ENCODE peak calls at places on chromosome 19, in nine cellular contexts. O, V, T, Z, N, M, Q, S and R are unnamed samples.

GRCh38 chr19:38815059-38816001 is 2.6 kb upstream of the LGALS4 start:
- DNase-seq in O (no peak), V (no peak), T (no peak), Z (no peak), N (no peak), M (no peak), Q (no peak), S (peak; percentile 73), R (no peak)

GRCh38 chr19:7068599-7068998 is 904 bp upstream of the ZNF557 start:
- DNase-seq in O (no peak), V (no peak), T (peak; percentile 50), Z (no peak), N (no peak), M (no peak), Q (no peak), S (no peak), R (no peak)

GRCh38 chr19:13146763-13147563 is 3.2 kb downstream of the STX10 start:
- DNase-seq in O (no peak), V (peak; percentile 38), T (no peak), Z (no peak), N (no peak), M (no peak), Q (peak; percentile 63), S (peak; percentile 49), R (peak; percentile 32)

GRCh38 chr19:1361601-1362384 is 21.9 kb upstream of the NDUFS7 start:
- DNase-seq in O (no peak), V (no peak), T (no peak), Z (no peak), N (no peak), M (peak; percentile 24), Q (no peak), S (no peak), R (no peak)

GRCh38 chr19:3054265-3054971 is 7.9 kb downstream of the TLE5 start:
- DNase-seq in O (no peak), V (no peak), T (no peak), Z (no peak), N (no peak), M (no peak), Q (no peak), S (no peak), R (no peak)

GRCh38 chr19:10290439-10290875 is 705 bp downstream of the ICAM5 start:
- DNase-seq in O (no peak), V (no peak), T (no peak), Z (no peak), N (no peak), M (no peak), Q (no peak), S (peak; percentile 15), R (no peak)

GRCh38 chr19:56147307-56147706 is 6.2 kb downstream of the ZNF444 start:
- DNase-seq in O (no peak), V (no peak), T (no peak), Z (no peak), N (no peak), M (no peak), Q (no peak), S (no peak), R (no peak)

GRCh38 chr19:31274266-31274963 is 74.8 kb downstream of the TSHZ3 start:
- DNase-seq in O (no peak), V (no peak), T (no peak), Z (no peak), N (no peak), M (no peak), Q (no peak), S (no peak), R (no peak)

GRCh38 chr19:15419413-15420025 is 731 bp upstream of the AKAP8L start:
- DNase-seq in O (no peak), V (no peak), T (peak; percentile 72), Z (no peak), N (no peak), M (no peak), Q (no peak), S (no peak), R (no peak)

GRCh38 chr19:40561947-40562346 is 14.7 kb upstream of the SHKBP1 start:
- DNase-seq in O (no peak), V (no peak), T (no peak), Z (no peak), N (no peak), M (no peak), Q (no peak), S (no peak), R (no peak)

GRCh38 chr19:52992109-52993004 is 21.4 kb upstream of the ERVV-1 start:
- DNase-seq in O (peak; percentile 18), V (no peak), T (no peak), Z (peak; percentile 24), N (no peak), M (peak; percentile 41), Q (peak; percentile 27), S (peak; percentile 37), R (no peak)

GRCh38 chr19:51441410-51442390 is 16.6 kb downstream of the SIGLEC8 start:
- DNase-seq in O (no peak), V (no peak), T (no peak), Z (no peak), N (no peak), M (no peak), Q (peak; percentile 54), S (peak; percentile 73), R (peak; percentile 1)

GRCh38 chr19:57820599-57820998 is 5.9 kb upstream of the ZNF552 start:
- DNase-seq in O (no peak), V (no peak), T (no peak), Z (no peak), N (no peak), M (no peak), Q (no peak), S (no peak), R (no peak)
- H3K27ac ChIP-seq in O (peak overlapping the region; percentile 87), V (no peak overlapping the region), T (no peak overlapping the region), Z (peak overlapping the region; percentile 92), N (peak overlapping the region; percentile 90), M (no peak overlapping the region), Q (peak overlapping the region; percentile 90), S (peak overlapping the region; percentile 90), R (no peak overlapping the region)

GRCh38 chr19:19120308-19121156 is 17.7 kb downstream of the TMEM161A start:
- DNase-seq in O (no peak), V (no peak), T (peak; percentile 86), Z (no peak), N (peak; percentile 35), M (peak; percentile 22), Q (peak; percentile 68), S (peak; percentile 71), R (no peak)

GRCh38 chr19:19119325-19120237 is 18.7 kb downstream of the TMEM161A start:
- DNase-seq in O (no peak), V (no peak), T (no peak), Z (no peak), N (no peak), M (no peak), Q (no peak), S (no peak), R (no peak)

GRCh38 chr19:19113040-19113541 is 25.2 kb downstream of the TMEM161A start:
- DNase-seq in O (no peak), V (no peak), T (no peak), Z (no peak), N (peak; percentile 75), M (no peak), Q (no peak), S (no peak), R (no peak)

GRCh38 chr19:19111967-19112580 is 26.2 kb downstream of the TMEM161A start:
- DNase-seq in O (no peak), V (no peak), T (no peak), Z (no peak), N (no peak), M (no peak), Q (no peak), S (no peak), R (no peak)

DNA sequence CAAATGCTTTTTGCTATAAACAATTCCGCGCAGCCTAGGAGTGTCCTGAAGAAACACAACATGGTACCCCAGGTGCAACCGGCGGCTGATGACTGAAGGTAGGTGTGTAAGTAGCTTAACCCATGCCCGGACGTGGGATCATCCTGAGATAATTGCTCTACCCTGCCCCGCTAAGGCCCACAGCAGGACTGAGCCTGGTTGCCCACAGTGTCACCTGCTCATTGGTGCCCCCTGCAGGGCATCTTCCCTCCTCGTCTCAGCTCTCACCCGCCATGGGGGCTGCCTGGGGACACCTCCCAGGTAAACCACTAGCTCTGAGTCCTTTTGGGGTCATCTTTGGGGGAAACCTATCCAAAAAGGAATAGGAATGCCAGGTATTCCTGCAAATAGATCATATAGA is 22.3 kb downstream of the TMEM161A start:
- DNase-seq in O (no peak), V (peak; percentile 14), T (peak; percentile 73), Z (no peak), N (peak; percentile 45), M (no peak), Q (peak; percentile 29), S (peak; percentile 55), R (no peak)
- TF ChIP-seq CTCF in O (peak; percentile 50), V (peak; percentile 70), T (peak; percentile 17), Z (peak; percentile 73), N (peak; percentile 79), M (peak; percentile 52), Q (no peak), S (peak; percentile 47), R (peak; percentile 59)

GRCh38 chr19:34259367-34259865 is 5.1 kb downstream of the GARRE1 start:
- DNase-seq in O (no peak), V (no peak), T (no peak), Z (no peak), N (no peak), M (no peak), Q (no peak), S (no peak), R (no peak)

GRCh38 chr19:34263745-34264237 is 9.4 kb downstream of the GARRE1 start:
- DNase-seq in O (no peak), V (no peak), T (no peak), Z (no peak), N (peak; percentile 36), M (no peak), Q (no peak), S (no peak), R (no peak)

GRCh38 chr19:34261335-34262109 is 7.2 kb downstream of the GARRE1 start:
- DNase-seq in O (no peak), V (peak; percentile 23), T (no peak), Z (no peak), N (peak; percentile 84), M (no peak), Q (no peak), S (no peak), R (no peak)

GRCh38 chr19:34257559-34257924 is 3.2 kb downstream of the GARRE1 start:
- DNase-seq in O (no peak), V (no peak), T (no peak), Z (no peak), N (no peak), M (no peak), Q (no peak), S (no peak), R (no peak)

DNA sequence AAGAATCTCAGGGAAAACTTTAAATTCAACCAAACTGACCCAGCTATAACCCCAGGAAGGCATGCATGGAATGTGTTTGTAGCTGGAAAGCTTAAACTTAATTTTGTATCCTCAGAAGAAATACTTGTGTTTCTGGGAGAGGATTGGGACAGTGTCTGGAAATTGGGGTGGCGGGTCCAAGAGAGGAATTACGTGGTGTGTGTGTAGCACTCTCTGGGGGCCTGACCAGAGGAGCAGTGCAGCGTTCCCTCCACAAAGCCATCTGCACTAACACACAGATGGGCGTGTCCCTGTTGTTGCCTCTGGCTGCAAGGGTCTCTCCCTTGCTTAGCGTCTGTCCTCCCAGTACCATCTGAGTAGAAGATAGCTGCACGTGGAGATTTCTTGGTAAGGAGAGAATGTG is 6.4 kb downstream of the GARRE1 start:
- DNase-seq in O (no peak), V (no peak), T (no peak), Z (no peak), N (no peak), M (peak; percentile 30), Q (no peak), S (no peak), R (no peak)
- H3K4me1 ChIP-seq in O (peaks cover 72% of the 10 kb centered on the region), V (peaks cover 24% of the 10 kb centered on the region), T (peaks cover 1% of the 10 kb centered on the region), Z (peaks cover 21% of the 10 kb centered on the region), N (peaks cover 50% of the 10 kb centered on the region), M (peaks cover 25% of the 10 kb centered on the region), Q (peaks cover 34% of the 10 kb centered on the region), S (peaks cover 31% of the 10 kb centered on the region), R (peaks cover 17% of the 10 kb centered on the region)

GRCh38 chr19:49528211-49528771 is 488 bp downstream of the RCN3 start:
- DNase-seq in O (no peak), V (no peak), T (no peak), Z (no peak), N (no peak), M (peak; percentile 32), Q (no peak), S (no peak), R (no peak)
- H3K27ac ChIP-seq in O (peak overlapping the region; percentile 72), V (no peak overlapping the region), T (peak overlapping the region; percentile 88), Z (no peak overlapping the region), N (no peak overlapping the region), M (peak overlapping the region; percentile 62), Q (no peak overlapping the region), S (peak overlapping the region; percentile 33), R (no peak overlapping the region)